ENCODE peak calls at places on chromosomes 6 and 20, in four cellular contexts. A, J, Q and U are unnamed samples.

GRCh38 chr6:99334526-99335127 is 14.8 kb downstream of the FAXC start:
- DNase-seq in A (no peak), Q (peak), J (no peak), U (no peak)

GRCh38 chr6:44086931-44087574 is 40.2 kb downstream of the MRPL14 start:
- DNase-seq in A (no peak), J (no peak), Q (no peak), U (peak)

GRCh38 chr20:53708129-53708968 is 114.7 kb upstream of the ZNF217 start:
- DNase-seq in J (no peak), Q (peak), A (no peak), U (no peak)

GRCh38 chr6:126919947-126920346 is 198.5 kb upstream of the RSPO3 start:
- DNase-seq in A (no peak), Q (peak), J (no peak), U (no peak)

GRCh38 chr20:58054744-58055373 is 173.6 kb downstream of the ANKRD60 start:
- DNase-seq in J (no peak), Q (no peak), A (no peak), U (no peak)

GRCh38 chr6:30769088-30769852 is 24.9 kb upstream of the IER3 start:
- DNase-seq in J (peak), Q (peak), A (peak), U (no peak)

GRCh38 chr6:36141091-36141490 is 10.8 kb downstream of the MAPK13 start:
- DNase-seq in Q (no peak), J (no peak), A (no peak), U (no peak)

GRCh38 chr6:3725145-3726015 is 26.1 kb downstream of the PXDC1 start:
- DNase-seq in A (no peak), Q (no peak), J (no peak), U (no peak)

GRCh38 chr6:56804996-56805395 is 149.9 kb upstream of the BEND6 start:
- DNase-seq in A (no peak), J (no peak), Q (peak), U (no peak)

GRCh38 chr6:22737331-22737730 is 168.0 kb downstream of the HDGFL1 start:
- DNase-seq in A (no peak), Q (peak), J (no peak), U (no peak)

GRCh38 chr20:2005831-2006426 is 12.1 kb upstream of the PDYN start:
- DNase-seq in A (peak), Q (peak), J (peak), U (peak)

GRCh38 chr6:130885392-130886192 is 58.4 kb downstream of the SMLR1 start:
- DNase-seq in A (peak), Q (peak), J (peak), U (no peak)

GRCh38 chr6:163842467-163842866 is 427.9 kb downstream of the QKI start:
- DNase-seq in J (no peak), Q (no peak), A (no peak), U (no peak)

GRCh38 chr6:82996156-82996555 is 69.5 kb downstream of the UBE3D start:
- DNase-seq in A (no peak), J (no peak), Q (no peak), U (no peak)

GRCh38 chr6:113936093-113936934 is 34.6 kb downstream of the HDAC2 start:
- DNase-seq in Q (peak), J (no peak), A (no peak), U (peak)

GRCh38 chr20:43995645-43996044 is 81.0 kb downstream of the TOX2 start:
- DNase-seq in Q (no peak), A (no peak), J (no peak), U (no peak)

GRCh38 chr6:114718716-114719270 is 376.0 kb upstream of the HS3ST5 start:
- DNase-seq in J (no peak), A (no peak), Q (no peak), U (no peak)